ENCODE peak calls at places on chromosomes 13 and 19, in seven cellular contexts. T is uterus; P is neuronal stem cell; W is A549; E is CD8-positive, alpha-beta memory T cell; R is breast epithelium; K is heart right ventricle. V is an unnamed sample.

GRCh38 chr19:55383789-55384575 is at the start of gene TMEM238:
- DNase-seq in T (peak; percentile 47), P (peak; percentile 64), W (peak; percentile 72), E (peak; percentile 26), R (no peak), K (peak; percentile 39), V (peak; percentile 28)

GRCh38 chr19:571127-571974 is 1.0 kb upstream of the BSG start:
- DNase-seq in T (peak; percentile 37), P (peak; percentile 56), W (no peak), E (peak; percentile 52), R (peak; percentile 76), K (no peak), V (peak; percentile 39)

GRCh38 chr13:102877285-102877684 is 31.5 kb downstream of the ERCC5 start:
- DNase-seq in T (no peak), P (no peak), W (no peak), E (no peak), R (no peak), K (peak; percentile 62), V (no peak)

GRCh38 chr13:43114504-43114903 is 91.1 kb downstream of the DNAJC15 start:
- DNase-seq in T (no peak), P (no peak), W (no peak), E (no peak), R (no peak), K (no peak), V (no peak)

GRCh38 chr13:107838592-107839161 is 376.7 kb downstream of the LIG4 start:
- DNase-seq in T (no peak), P (no peak), W (no peak), E (no peak), R (no peak), K (no peak), V (no peak)

GRCh38 chr19:17847538-17848366 is at the start of gene JAK3:
- DNase-seq in T (no peak), P (peak; percentile 79), W (no peak), E (peak; percentile 79), R (no peak), K (peak; percentile 63), V (peak; percentile 77)

GRCh38 chr19:49924004-49924880 is 4.8 kb upstream of the ATF5 start:
- DNase-seq in T (no peak), P (no peak), W (no peak), E (no peak), R (no peak), K (no peak), V (no peak)

GRCh38 chr13:30872685-30873443 is 33.2 kb upstream of the MEDAG start:
- DNase-seq in T (peak; percentile 83), P (peak; percentile 77), W (no peak), E (no peak), R (no peak), K (peak; percentile 39), V (no peak)

GRCh38 chr13:99863789-99864626 is 107.6 kb downstream of the ZIC5 start:
- DNase-seq in T (no peak), P (no peak), W (no peak), E (no peak), R (no peak), K (no peak), V (no peak)

GRCh38 chr19:29771708-29772415 is 39.9 kb upstream of the CCNE1 start:
- DNase-seq in T (no peak), P (peak; percentile 38), W (peak; percentile 97), E (no peak), R (no peak), K (peak; percentile 15), V (no peak)

DNA sequence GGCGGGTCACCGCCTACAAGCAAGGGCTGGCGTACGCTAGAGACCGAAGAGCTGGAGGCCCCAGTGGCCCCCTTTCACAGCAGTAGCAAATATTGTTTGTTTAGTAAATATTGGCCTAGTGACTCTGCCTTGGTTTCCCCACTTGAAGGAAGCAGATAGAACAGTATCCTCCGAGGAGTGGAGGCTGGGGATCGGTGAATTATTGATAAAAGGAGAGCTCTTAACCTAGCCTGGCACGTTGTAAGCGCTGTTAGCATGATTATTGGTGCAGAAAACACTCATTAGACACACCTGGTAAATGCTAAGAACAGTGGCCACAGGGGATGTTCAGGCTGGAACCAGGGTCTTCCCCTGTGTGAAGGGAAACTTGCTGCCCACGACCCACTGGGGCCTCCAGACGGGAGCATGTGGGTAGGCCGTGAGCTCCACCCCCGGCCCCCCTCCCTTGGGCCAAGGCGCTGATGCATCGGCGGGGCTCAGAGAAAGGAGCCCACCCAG is 2.2 kb downstream of the IER2 start:
- DNase-seq in T (no peak), P (no peak), W (no peak), E (no peak), R (no peak), K (no peak), V (no peak)
- H3K9me3 ChIP-seq in T (no peaks in the 10 kb centered on the region), P (no peaks in the 10 kb centered on the region), W (no peaks in the 10 kb centered on the region), E (no peaks in the 10 kb centered on the region), R (no peaks in the 10 kb centered on the region), K (no peaks in the 10 kb centered on the region), V (peaks cover 4% of the 10 kb centered on the region)

GRCh38 chr19:53872762-53873161 is 5.1 kb downstream of the MYADM start:
- DNase-seq in T (no peak), P (no peak), W (no peak), E (no peak), R (no peak), K (no peak), V (no peak)
- H3K9me3 ChIP-seq in T (no peaks in the 10 kb centered on the region), P (no peaks in the 10 kb centered on the region), W (no peaks in the 10 kb centered on the region), E (no peaks in the 10 kb centered on the region), R (no peaks in the 10 kb centered on the region), K (no peaks in the 10 kb centered on the region), V (no peaks in the 10 kb centered on the region)

GRCh38 chr19:21902596-21902995 is 66.6 kb upstream of the ZNF43 start:
- DNase-seq in T (no peak), P (no peak), W (no peak), E (no peak), R (no peak), K (no peak), V (no peak)

GRCh38 chr19:21901861-21902260 is 65.9 kb upstream of the ZNF43 start:
- DNase-seq in T (no peak), P (no peak), W (no peak), E (no peak), R (no peak), K (no peak), V (no peak)

DNA sequence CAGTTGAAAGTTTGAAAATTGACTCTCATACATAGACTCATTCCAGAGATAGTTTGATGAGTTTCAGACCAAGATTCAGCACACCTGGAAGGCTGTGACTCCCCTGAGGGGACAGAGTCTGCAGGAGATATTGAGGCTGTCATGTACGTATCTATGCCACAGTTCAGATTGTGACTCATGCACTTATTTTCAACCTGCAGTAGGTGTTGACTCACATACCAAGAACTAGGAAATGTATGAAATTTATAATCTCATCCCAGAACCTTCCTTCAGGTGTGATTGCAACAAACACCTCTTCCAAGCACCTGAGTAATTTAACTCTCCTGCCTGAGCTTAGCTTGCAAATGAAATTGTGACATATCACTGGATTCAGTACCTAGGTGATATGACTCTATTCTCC is 64.4 kb upstream of the ZNF43 start:
- DNase-seq in T (no peak), P (no peak), W (no peak), E (no peak), R (no peak), K (no peak), V (no peak)
- H3K9me3 ChIP-seq in T (no peaks in the 10 kb centered on the region), P (peaks cover 5% of the 10 kb centered on the region), W (peaks cover 31% of the 10 kb centered on the region), E (no peaks in the 10 kb centered on the region), R (no peaks in the 10 kb centered on the region), K (no peaks in the 10 kb centered on the region), V (no peaks in the 10 kb centered on the region)

GRCh38 chr19:41221514-41222205 is 2.6 kb downstream of the AXL start:
- DNase-seq in T (no peak), P (no peak), W (no peak), E (no peak), R (no peak), K (no peak), V (no peak)
- H3K9me3 ChIP-seq in T (no peaks in the 10 kb centered on the region), P (peaks cover 2% of the 10 kb centered on the region), W (no peaks in the 10 kb centered on the region), E (no peaks in the 10 kb centered on the region), R (no peaks in the 10 kb centered on the region), K (no peaks in the 10 kb centered on the region), V (no peaks in the 10 kb centered on the region)

DNA sequence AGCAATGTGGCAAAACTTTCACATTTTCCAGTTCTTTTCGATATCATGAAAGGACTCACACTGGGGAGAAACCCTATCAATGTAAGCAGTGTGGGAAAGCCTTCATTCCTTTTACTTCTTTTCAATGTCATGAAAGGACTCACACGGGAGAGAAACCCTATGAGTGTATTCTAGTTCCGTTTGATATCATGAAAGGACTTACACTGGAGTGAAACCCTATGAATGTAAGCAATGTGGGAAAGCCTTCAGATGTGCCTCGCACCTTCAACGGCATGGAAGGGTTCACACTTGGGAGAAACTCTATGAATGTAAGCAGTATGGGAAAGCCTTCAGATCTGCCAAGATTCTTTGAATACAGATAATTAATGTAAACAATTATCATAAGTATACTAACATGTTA is 14.5 kb upstream of the ZNF763 start:
- DNase-seq in T (no peak), P (no peak), W (no peak), E (no peak), R (no peak), K (no peak), V (no peak)
- H3K9me3 ChIP-seq in T (peaks cover 83% of the 10 kb centered on the region), P (peaks cover 53% of the 10 kb centered on the region), W (peaks cover 17% of the 10 kb centered on the region), E (peaks cover 66% of the 10 kb centered on the region), R (peaks cover 89% of the 10 kb centered on the region), K (peaks cover 24% of the 10 kb centered on the region), V (peaks cover 56% of the 10 kb centered on the region)

GRCh38 chr19:36635342-36635741 is 30.2 kb downstream of the ZNF382 start:
- DNase-seq in T (no peak), P (no peak), W (no peak), E (no peak), R (no peak), K (no peak), V (no peak)

DNA sequence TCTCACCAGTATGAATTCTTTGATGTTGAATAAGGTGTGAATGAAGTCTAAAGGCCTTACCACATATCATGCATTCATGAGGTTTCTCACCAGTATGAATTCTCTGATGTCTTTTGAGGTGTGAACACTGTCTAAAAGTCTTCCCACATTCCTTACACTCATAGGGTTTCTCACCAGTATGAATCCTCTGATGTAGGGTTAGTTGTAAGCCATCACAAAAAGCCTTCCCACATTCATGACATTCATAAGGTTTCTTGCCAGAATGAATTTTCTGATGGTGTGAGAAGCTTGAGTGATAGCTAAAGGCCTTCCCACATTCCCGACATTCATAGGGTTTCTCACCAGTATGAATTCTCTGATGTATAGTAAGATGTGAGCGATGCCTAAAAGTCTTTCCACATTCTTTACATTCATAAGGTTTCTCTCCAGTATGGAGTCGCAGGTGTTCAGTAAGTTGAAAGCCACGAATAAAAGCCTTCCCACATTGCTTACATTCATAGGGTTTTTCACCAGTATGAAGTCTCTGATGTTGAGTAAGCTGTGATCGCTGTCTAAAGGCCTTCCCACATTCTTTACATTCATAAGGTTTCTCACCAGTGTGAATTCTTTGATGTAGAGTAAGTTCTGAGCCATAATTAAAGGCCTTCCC is 27.7 kb downstream of the ZNF461 start:
- DNase-seq in T (no peak), P (no peak), W (no peak), E (no peak), R (no peak), K (no peak), V (no peak)
- H3K9me3 ChIP-seq in T (peaks cover 96% of the 10 kb centered on the region), P (peaks cover 22% of the 10 kb centered on the region), W (peaks cover 100% of the 10 kb centered on the region), E (peaks cover 59% of the 10 kb centered on the region), R (peaks cover 97% of the 10 kb centered on the region), K (peaks cover 52% of the 10 kb centered on the region), V (peaks cover 49% of the 10 kb centered on the region)

V was measured in T-helper 17 cell.